ENCODE peak calls at places on chromosomes 2 and 18, in six cellular contexts. K is Right ventricle myocardium superior; X is stimulated activated CD4-positive, alpha-beta T cell treated with anti-CD3 and anti-CD28 coated beads, Interleukin-2, amount 100 ng/mL, for 24 hours; E is stimulated activated CD8-positive, alpha-beta memory T cell treated with anti-CD3 and anti-CD28 coated beads, Interleukin-2, amount 100 ng/mL, for 48 hours; N is GM13976; H is neural progenitor cell. T is an unnamed sample.

GRCh38 chr18:12769644-12770440 is 67.0 kb downstream of the PSMG2 start:
- DNase-seq in K (no peak), X (no peak), E (no peak), N (no peak), H (no peak), T (no peak)

GRCh38 chr2:74562126-74562775 is 7.7 kb downstream of the DOK1 start:
- DNase-seq in K (no peak), X (no peak), E (no peak), N (no peak), H (no peak), T (no peak)

GRCh38 chr2:197717863-197718262 is 12.7 kb downstream of the MARS2 start:
- DNase-seq in K (no peak), X (no peak), E (no peak), N (no peak), H (no peak), T (no peak)

GRCh38 chr2:219109468-219109867 is 48.7 kb upstream of the IHH start:
- DNase-seq in K (no peak), X (peak; percentile 49), E (peak; percentile 38), N (no peak), H (peak; percentile 76), T (no peak)

GRCh38 chr2:81194176-81194575 is 889.6 kb upstream of the LRRTM1 start:
- DNase-seq in K (peak; percentile 16), X (no peak), E (no peak), N (no peak), H (no peak), T (no peak)

GRCh38 chr2:239118675-239119211 is 270.9 kb downstream of the TWIST2 start:
- DNase-seq in K (no peak), X (no peak), E (peak; percentile 28), N (no peak), H (no peak), T (peak; percentile 53)

GRCh38 chr2:235324324-235324723 is 169.5 kb upstream of the AGAP1 start:
- DNase-seq in K (no peak), X (no peak), E (no peak), N (no peak), H (peak; percentile 41), T (no peak)

GRCh38 chr2:240168546-240169361 is 28.3 kb upstream of the OTOS start:
- DNase-seq in K (no peak), X (no peak), E (no peak), N (no peak), H (no peak), T (no peak)

GRCh38 chr2:149819356-149819957 is 231.9 kb upstream of the MMADHC start:
- DNase-seq in K (no peak), X (no peak), E (no peak), N (no peak), H (no peak), T (peak; percentile 61)

GRCh38 chr2:239874636-239875356 is 150.3 kb downstream of the NDUFA10 start:
- DNase-seq in K (no peak), X (peak; percentile 12), E (no peak), N (peak; percentile 10), H (no peak), T (no peak)

GRCh38 chr18:42113529-42114191 is 158.6 kb downstream of the PIK3C3 start:
- DNase-seq in K (no peak), X (no peak), E (no peak), N (no peak), H (no peak), T (peak; percentile 24)

GRCh38 chr2:219041252-219041651 is at the start of gene CFAP65:
- DNase-seq in K (no peak), X (peak; percentile 39), E (no peak), N (no peak), H (peak; percentile 83), T (no peak)

GRCh38 chr2:95382128-95382645 is 20.3 kb upstream of the FAHD2A start:
- DNase-seq in K (no peak), X (no peak), E (no peak), N (no peak), H (no peak), T (no peak)

GRCh38 chr18:65791753-65792152 is 40.9 kb downstream of the CDH7 start:
- DNase-seq in K (no peak), X (no peak), E (no peak), N (no peak), H (no peak), T (no peak)

GRCh38 chr2:204706939-204707338 is 161.7 kb downstream of the PARD3B start:
- DNase-seq in K (no peak), X (no peak), E (no peak), N (no peak), H (no peak), T (peak; percentile 60)

GRCh38 chr18:31723639-31723997 is 37.1 kb downstream of the SLC25A52 start:
- DNase-seq in K (no peak), X (no peak), E (no peak), N (no peak), H (no peak), T (no peak)

GRCh38 chr2:66925128-66925527 is 472.0 kb upstream of the ETAA1 start:
- DNase-seq in K (no peak), X (no peak), E (no peak), N (no peak), H (no peak), T (no peak)

GRCh38 chr2:240348522-240348921 is 86.9 kb upstream of the GPC1 start:
- DNase-seq in K (no peak), X (no peak), E (no peak), N (no peak), H (no peak), T (peak; percentile 52)

GRCh38 chr2:221501210-221501882 is 70.8 kb downstream of the EPHA4 start:
- DNase-seq in K (no peak), X (no peak), E (no peak), N (no peak), H (no peak), T (no peak)

GRCh38 chr2:182366625-182367024 is 60.2 kb downstream of the PDE1A start:
- DNase-seq in K (no peak), X (no peak), E (no peak), N (no peak), H (no peak), T (no peak)

GRCh38 chr2:11073251-11073650 is 82.0 kb upstream of the SLC66A3 start:
- DNase-seq in K (no peak), X (no peak), E (peak; percentile 14), N (no peak), H (peak; percentile 85), T (no peak)

GRCh38 chr2:15616429-15616828 is 24.8 kb downstream of the DDX1 start:
- DNase-seq in K (no peak), X (no peak), E (no peak), N (no peak), H (no peak), T (no peak)

GRCh38 chr2:83365476-83365875 is 1093.6 kb downstream of the SUCLG1 start:
- DNase-seq in K (no peak), X (no peak), E (no peak), N (no peak), H (no peak), T (no peak)

GRCh38 chr2:101273045-101273444 is 20.4 kb downstream of the CNOT11 start:
- DNase-seq in K (no peak), X (no peak), E (no peak), N (no peak), H (peak; percentile 8), T (no peak)

GRCh38 chr2:85189606-85190270 is 56.5 kb downstream of the TCF7L1 start:
- DNase-seq in K (no peak), X (no peak), E (no peak), N (no peak), H (peak; percentile 97), T (no peak)

GRCh38 chr18:47513036-47513435 is 261.6 kb upstream of the SKOR2 start:
- DNase-seq in K (no peak), X (no peak), E (no peak), N (no peak), H (no peak), T (no peak)

GRCh38 chr2:173661586-173661985 is 303.6 kb downstream of the SP3 start:
- DNase-seq in K (no peak), X (no peak), E (no peak), N (no peak), H (no peak), T (no peak)

GRCh38 chr2:224819075-224819474 is 102.9 kb upstream of the CCDC195 start:
- DNase-seq in K (no peak), X (no peak), E (no peak), N (no peak), H (no peak), T (no peak)

GRCh38 chr2:27199241-27199640 is 12.6 kb upstream of the ATRAID start:
- DNase-seq in K (no peak), X (no peak), E (no peak), N (no peak), H (no peak), T (no peak)

GRCh38 chr18:60044290-60045006 is 144.7 kb downstream of the PMAIP1 start:
- DNase-seq in K (no peak), X (no peak), E (no peak), N (no peak), H (no peak), T (no peak)

GRCh38 chr2:207472343-207473202 is 57.2 kb upstream of the CREB1 start:
- DNase-seq in K (no peak), X (no peak), E (no peak), N (no peak), H (no peak), T (no peak)

GRCh38 chr2:84417453-84417852 is 41.6 kb downstream of the SUCLG1 start:
- DNase-seq in K (no peak), X (no peak), E (no peak), N (no peak), H (no peak), T (no peak)

GRCh38 chr2:9538000-9538507 is 17.6 kb downstream of the ADAM17 start:
- DNase-seq in K (no peak), X (no peak), E (no peak), N (peak; percentile 42), H (no peak), T (no peak)

GRCh38 chr2:60882971-60883753 is 1.8 kb downstream of the REL start:
- DNase-seq in K (no peak), X (no peak), E (no peak), N (peak; percentile 23), H (peak; percentile 18), T (peak; percentile 65)

GRCh38 chr2:118678985-118679384 is 168.5 kb downstream of the EN1 start:
- DNase-seq in K (no peak), X (no peak), E (no peak), N (no peak), H (no peak), T (no peak)

GRCh38 chr2:147996828-147997227 is 23.7 kb downstream of the ORC4 start:
- DNase-seq in K (no peak), X (no peak), E (no peak), N (no peak), H (no peak), T (no peak)

GRCh38 chr18:9808190-9808529 is 77.6 kb upstream of the TXNDC2 start:
- DNase-seq in K (no peak), X (no peak), E (no peak), N (no peak), H (no peak), T (no peak)

GRCh38 chr18:43247944-43248343 is 29.3 kb downstream of the SYT4 start:
- DNase-seq in K (no peak), X (no peak), E (no peak), N (no peak), H (no peak), T (no peak)